ENCODE peak calls at places on chromosomes 13 and 19, in four cellular contexts. X is RWPE1, Q is AG09309, G is fibroblast of pulmonary artery. J is an unnamed sample.
A peak's percentile ranks its signal among the peaks of the same experiment; 100 is the strongest.

GRCh38 chr13:37561031-37561430 is 37.5 kb downstream of the POSTN start:
- DNase-seq in G (no peak), Q (no peak), X (no peak), J (no peak)

GRCh38 chr19:53389591-53390377 is 5.2 kb upstream of the ZNF765 start:
- DNase-seq in Q (no peak), G (no peak), X (no peak), J (no peak)

GRCh38 chr19:41876847-41877489 is at the start of gene CD79A:
- DNase-seq in Q (no peak), X (no peak), G (no peak), J (no peak)

GRCh38 chr19:46731007-46731501 is 14.1 kb upstream of the PRKD2 start:
- DNase-seq in G (peak; percentile 88), X (peak; percentile 82), Q (peak; percentile 63), J (peak; percentile 71)

GRCh38 chr19:20078696-20079095 is 896 bp downstream of the ZNF90 start:
- DNase-seq in X (peak; percentile 6), G (peak; percentile 55), Q (no peak), J (peak; percentile 67)

GRCh38 chr13:46184277-46184699 is 2.3 kb upstream of the LCP1 start:
- DNase-seq in Q (no peak), G (peak; percentile 19), X (no peak), J (no peak)

GRCh38 chr13:36193151-36193855 is 21.1 kb downstream of the SOHLH2 start:
- DNase-seq in Q (peak; percentile 8), G (peak; percentile 57), X (peak; percentile 46), J (no peak)

GRCh38 chr13:28584873-28585317 is 74.0 kb upstream of the POMP start:
- DNase-seq in X (no peak), G (peak; percentile 39), Q (peak; percentile 70), J (no peak)

GRCh38 chr13:22198656-22199217 is 527.9 kb downstream of the FGF9 start:
- DNase-seq in G (no peak), X (no peak), Q (no peak), J (no peak)

GRCh38 chr13:87709947-87710346 is 38.8 kb downstream of the SLITRK5 start:
- DNase-seq in X (no peak), Q (no peak), G (no peak), J (no peak)

GRCh38 chr13:67273001-67273400 is 42.9 kb upstream of the PCDH9 start:
- DNase-seq in X (no peak), G (peak; percentile 68), Q (no peak), J (no peak)

GRCh38 chr19:13100031-13100588 is 2.5 kb downstream of the LYL1 start:
- DNase-seq in Q (no peak), X (no peak), G (no peak), J (no peak)

GRCh38 chr13:43293986-43294880 is 270.8 kb downstream of the DNAJC15 start:
- DNase-seq in X (no peak), G (no peak), Q (no peak), J (no peak)

GRCh38 chr13:21061077-21061945 is at the start of gene LATS2:
- DNase-seq in Q (peak; percentile 82), X (peak; percentile 92), G (peak; percentile 96), J (peak; percentile 98)

GRCh38 chr13:111344471-111345191 is 24.2 kb downstream of the TEX29 start:
- DNase-seq in Q (no peak), X (peak; percentile 23), G (peak; percentile 3), J (peak; percentile 89)

GRCh38 chr19:1265611-1266115 is 3.5 kb upstream of the CIRBP start:
- DNase-seq in G (peak; percentile 66), Q (no peak), X (peak; percentile 38), J (peak; percentile 84)

GRCh38 chr19:6261883-6262282 is 17.9 kb downstream of the MLLT1 start:
- DNase-seq in Q (no peak), G (no peak), X (no peak), J (no peak)

GRCh38 chr19:3179739-3180293 is 1.2 kb downstream of the S1PR4 start:
- DNase-seq in Q (no peak), X (no peak), G (no peak), J (no peak)

GRCh38 chr13:98941536-98941935 is 36.3 kb downstream of the DOCK9 start:
- DNase-seq in G (no peak), X (no peak), Q (no peak), J (no peak)

GRCh38 chr13:31409678-31410356 is 210.0 kb downstream of the B3GLCT start:
- DNase-seq in X (no peak), Q (no peak), G (peak; percentile 8), J (no peak)

GRCh38 chr13:20492036-20492435 is 33.6 kb downstream of the CRYL1 start:
- DNase-seq in X (no peak), Q (no peak), G (no peak), J (no peak)

GRCh38 chr13:110521946-110522345 is 39.6 kb downstream of the RAB20 start:
- DNase-seq in Q (no peak), G (no peak), X (no peak), J (no peak)

GRCh38 chr13:88063741-88064140 is 392.6 kb downstream of the SLITRK5 start:
- DNase-seq in X (no peak), Q (no peak), G (no peak), J (no peak)

GRCh38 chr19:35963514-35963913 is 27.3 kb downstream of the LRFN3 start:
- DNase-seq in X (peak; percentile 26), G (peak; percentile 74), Q (no peak), J (no peak)

GRCh38 chr13:94330552-94331071 is 148.9 kb downstream of the DCT start:
- DNase-seq in X (no peak), G (no peak), Q (no peak), J (no peak)

GRCh38 chr13:90906554-90906953 is 440.9 kb upstream of the MIR17HG start:
- DNase-seq in X (no peak), Q (no peak), G (no peak), J (no peak)

GRCh38 chr13:33260168-33261098 is 25.1 kb downstream of the STARD13 start:
- DNase-seq in G (peak; percentile 71), X (no peak), Q (no peak), J (no peak)

GRCh38 chr13:112554214-112554850 is 33.6 kb downstream of the TUBGCP3 start:
- DNase-seq in G (no peak), X (no peak), Q (no peak), J (no peak)

GRCh38 chr13:39859898-39860297 is 204.4 kb downstream of the COG6 start:
- DNase-seq in Q (no peak), X (no peak), G (no peak), J (no peak)
- TF ChIP-seq CTCF in Q (no peak), X (no peak), G (no peak), J (no peak)

DNA sequence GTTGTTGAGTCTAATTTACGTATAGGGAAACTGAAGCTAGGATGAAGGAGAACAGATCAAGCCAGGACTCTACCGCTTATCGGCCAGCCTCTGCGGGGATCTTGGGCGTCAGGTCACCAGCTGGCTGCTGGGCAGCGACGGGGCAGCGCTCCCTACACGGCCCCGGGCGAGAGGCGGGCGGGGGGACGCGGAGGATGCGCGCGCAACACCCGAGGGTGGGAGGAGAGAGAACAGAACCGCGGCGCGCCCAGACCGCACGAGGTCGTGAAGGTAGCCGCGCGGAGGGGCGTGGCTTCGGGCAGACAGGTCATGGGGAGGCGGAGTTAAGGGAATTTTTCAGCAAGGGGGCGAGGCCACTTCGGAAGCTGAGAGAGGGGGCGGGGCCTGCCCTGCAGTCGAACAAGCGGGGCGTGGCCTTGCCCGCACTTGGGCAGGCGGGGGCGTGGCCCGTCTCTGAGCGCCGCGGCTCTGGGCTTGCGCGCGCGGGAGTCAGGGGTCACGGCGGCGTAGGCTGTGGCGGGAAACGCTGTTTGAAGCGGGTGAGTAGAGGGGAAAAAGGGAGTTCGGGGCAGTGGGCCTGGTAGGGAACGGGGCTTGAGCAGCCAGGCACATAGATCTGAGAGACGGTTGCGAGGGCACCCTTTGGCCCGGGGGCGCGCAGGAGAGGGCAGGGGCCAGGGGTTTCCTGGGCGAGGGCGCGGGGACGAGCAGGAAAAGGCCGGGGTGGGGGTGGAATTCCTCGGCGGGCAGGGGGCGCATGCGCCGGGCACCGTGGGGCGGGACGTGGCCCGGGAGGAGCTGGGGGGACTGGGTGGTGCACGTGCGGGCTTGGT is at the start of gene POLD1:
- DNase-seq in Q (peak; percentile 78), G (peak; percentile 98), X (peak; percentile 98), J (peak; percentile 99)
- TF ChIP-seq CTCF in Q (no peak), G (no peak), X (no peak), J (no peak)

GRCh38 chr19:17946965-17947784 is 14.4 kb downstream of the CCDC124 start:
- DNase-seq in X (no peak), Q (no peak), G (no peak), J (no peak)

GRCh38 chr19:17943284-17944221 is 10.7 kb downstream of the CCDC124 start:
- DNase-seq in Q (no peak), X (no peak), G (no peak), J (no peak)

GRCh38 chr19:17942181-17942580 is 9.4 kb downstream of the CCDC124 start:
- DNase-seq in Q (no peak), G (no peak), X (no peak), J (no peak)

GRCh38 chr19:17944301-17944700 is 11.5 kb downstream of the CCDC124 start:
- DNase-seq in Q (peak; percentile 27), G (peak; percentile 69), X (peak; percentile 86), J (no peak)

DNA sequence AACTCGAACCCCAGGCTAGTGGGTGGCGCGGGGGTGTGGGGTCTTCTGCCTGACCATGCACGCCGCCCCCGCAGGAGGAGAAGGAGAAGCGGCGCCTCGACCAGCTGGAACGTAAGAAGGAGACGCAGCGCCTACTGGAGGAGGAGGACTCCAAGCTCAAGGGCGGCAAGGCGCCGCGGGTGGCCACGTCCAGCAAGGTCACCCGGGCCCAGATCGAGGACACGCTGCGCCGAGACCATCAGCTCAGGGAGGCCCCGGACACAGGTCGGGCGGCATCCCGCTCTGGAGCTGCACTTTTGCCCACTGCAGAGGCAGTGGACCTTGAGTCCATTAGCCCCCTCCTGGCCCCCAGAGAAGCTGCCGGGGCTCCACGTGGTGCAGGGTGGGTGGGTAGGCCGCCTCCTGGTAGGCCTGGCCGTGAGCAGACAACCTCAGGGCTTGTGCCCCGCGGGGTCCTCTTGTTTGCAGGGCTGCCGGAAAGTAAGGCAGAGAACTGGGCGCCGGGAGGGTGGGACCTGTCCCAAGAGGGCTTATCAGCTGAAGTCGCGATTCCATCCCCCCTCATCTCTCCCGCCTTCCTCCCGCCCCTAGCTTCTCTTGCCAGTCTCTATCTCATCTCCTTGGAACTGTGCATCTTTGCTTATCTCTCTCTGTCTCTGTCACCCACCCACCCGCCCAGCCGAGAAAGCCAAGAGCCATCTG is 9.9 kb downstream of the CCDC124 start:
- DNase-seq in X (no peak), Q (no peak), G (no peak), J (no peak)
- TF ChIP-seq CTCF in X (no peak), Q (no peak), G (no peak), J (no peak)

GRCh38 chr13:34822681-34823080 is 119.4 kb upstream of the NBEA start:
- DNase-seq in G (no peak), Q (no peak), X (no peak), J (no peak)

GRCh38 chr13:34826432-34826831 is 115.6 kb upstream of the NBEA start:
- DNase-seq in Q (no peak), X (no peak), G (no peak), J (no peak)
- TF ChIP-seq CTCF in Q (no peak), X (no peak), G (no peak), J (no peak)

GRCh38 chr13:29730253-29730652 is 120.2 kb downstream of the UBL3 start:
- DNase-seq in X (no peak), G (no peak), Q (no peak), J (no peak)
- TF ChIP-seq CTCF in X (no peak), G (peak; percentile 5), Q (no peak), J (no peak)